ENCODE peak calls at places on chromosome 9, in nine cellular contexts. One of them, this sample, is unnamed.

GRCh38 chr9:98207606-98208005 is 15.2 kb upstream of the CORO2A start:
- DNase-seq in ACHN: no peak
- DNase-seq in IMR-90: peak
- DNase-seq in hypothalamus: no peak
- DNase-seq in HuH-7: no peak
- DNase-seq in activated CD4-positive, alpha-beta T cell treated with anti-CD3 and anti-CD28 coated beads, Interleukin-2, amount 10 ng/mL, durations not matched to agents 7 days and 5 days: no peak
- DNase-seq in heart right ventricle: no peak
- DNase-seq in NCI-H1105: no peak
- DNase-seq in GM04504: no peak
- DNase-seq in this sample: no peak

GRCh38 chr9:78040726-78041125 is 9.1 kb upstream of the GNAQ start:
- DNase-seq in ACHN: no peak
- DNase-seq in IMR-90: no peak
- DNase-seq in hypothalamus: no peak
- DNase-seq in HuH-7: no peak
- DNase-seq in activated CD4-positive, alpha-beta T cell treated with anti-CD3 and anti-CD28 coated beads, Interleukin-2, amount 10 ng/mL, durations not matched to agents 7 days and 5 days: no peak
- DNase-seq in heart right ventricle: no peak
- DNase-seq in NCI-H1105: no peak
- DNase-seq in GM04504: no peak
- DNase-seq in this sample: no peak

GRCh38 chr9:111957856-111958631 is 61.4 kb downstream of the UGCG start:
- DNase-seq in ACHN: peak
- DNase-seq in IMR-90: peak
- DNase-seq in hypothalamus: no peak
- DNase-seq in HuH-7: no peak
- DNase-seq in activated CD4-positive, alpha-beta T cell treated with anti-CD3 and anti-CD28 coated beads, Interleukin-2, amount 10 ng/mL, durations not matched to agents 7 days and 5 days: peak
- DNase-seq in heart right ventricle: no peak
- DNase-seq in NCI-H1105: no peak
- DNase-seq in GM04504: peak
- DNase-seq in this sample: peak

GRCh38 chr9:92763721-92764380 is 782 bp downstream of the BICD2 start:
- DNase-seq in ACHN: peak
- DNase-seq in IMR-90: no peak
- DNase-seq in hypothalamus: no peak
- DNase-seq in HuH-7: peak
- DNase-seq in activated CD4-positive, alpha-beta T cell treated with anti-CD3 and anti-CD28 coated beads, Interleukin-2, amount 10 ng/mL, durations not matched to agents 7 days and 5 days: peak
- DNase-seq in heart right ventricle: peak
- DNase-seq in NCI-H1105: no peak
- DNase-seq in GM04504: no peak
- DNase-seq in this sample: peak

GRCh38 chr9:76873056-76873792 is 32.7 kb downstream of the PRUNE2 start:
- DNase-seq in ACHN: no peak
- DNase-seq in IMR-90: no peak
- DNase-seq in hypothalamus: peak
- DNase-seq in HuH-7: no peak
- DNase-seq in activated CD4-positive, alpha-beta T cell treated with anti-CD3 and anti-CD28 coated beads, Interleukin-2, amount 10 ng/mL, durations not matched to agents 7 days and 5 days: no peak
- DNase-seq in heart right ventricle: no peak
- DNase-seq in NCI-H1105: peak
- DNase-seq in GM04504: no peak
- DNase-seq in this sample: no peak

GRCh38 chr9:21812945-21813568 is 10.6 kb downstream of the MTAP start:
- DNase-seq in ACHN: no peak
- DNase-seq in IMR-90: peak
- DNase-seq in hypothalamus: peak
- DNase-seq in HuH-7: peak
- DNase-seq in activated CD4-positive, alpha-beta T cell treated with anti-CD3 and anti-CD28 coated beads, Interleukin-2, amount 10 ng/mL, durations not matched to agents 7 days and 5 days: peak
- DNase-seq in heart right ventricle: peak
- DNase-seq in NCI-H1105: peak
- DNase-seq in GM04504: peak
- DNase-seq in this sample: peak

GRCh38 chr9:109880276-109881169 is 100.5 kb downstream of the PALM2AKAP2 start:
- DNase-seq in ACHN: peak
- DNase-seq in IMR-90: peak
- DNase-seq in hypothalamus: no peak
- DNase-seq in HuH-7: peak
- DNase-seq in activated CD4-positive, alpha-beta T cell treated with anti-CD3 and anti-CD28 coated beads, Interleukin-2, amount 10 ng/mL, durations not matched to agents 7 days and 5 days: peak
- DNase-seq in heart right ventricle: no peak
- DNase-seq in NCI-H1105: no peak
- DNase-seq in GM04504: no peak
- DNase-seq in this sample: peak

GRCh38 chr9:123964756-123965155 is 34.8 kb upstream of the DENND1A start:
- DNase-seq in ACHN: no peak
- DNase-seq in IMR-90: no peak
- DNase-seq in hypothalamus: no peak
- DNase-seq in HuH-7: no peak
- DNase-seq in activated CD4-positive, alpha-beta T cell treated with anti-CD3 and anti-CD28 coated beads, Interleukin-2, amount 10 ng/mL, durations not matched to agents 7 days and 5 days: no peak
- DNase-seq in heart right ventricle: no peak
- DNase-seq in NCI-H1105: no peak
- DNase-seq in GM04504: no peak
- DNase-seq in this sample: peak

GRCh38 chr9:127305450-127306226 is 41.1 kb downstream of the GARNL3 start:
- DNase-seq in ACHN: peak
- DNase-seq in IMR-90: no peak
- DNase-seq in hypothalamus: no peak
- DNase-seq in HuH-7: no peak
- DNase-seq in activated CD4-positive, alpha-beta T cell treated with anti-CD3 and anti-CD28 coated beads, Interleukin-2, amount 10 ng/mL, durations not matched to agents 7 days and 5 days: no peak
- DNase-seq in heart right ventricle: no peak
- DNase-seq in NCI-H1105: no peak
- DNase-seq in GM04504: no peak
- DNase-seq in this sample: no peak

This sample was measured in naive B cell.